ENCODE peak calls at places on chromosomes 1 and 21, in eight cellular contexts. Q, D, H, G, V, U, X and W are unnamed samples.

GRCh38 chr1:169604781-169605560 is 18.7 kb upstream of the F5 start:
- DNase-seq in Q (no peak), D (no peak), H (no peak), G (peak), V (no peak), U (no peak), X (no peak), W (no peak)

GRCh38 chr1:40841602-40842001 is 20.6 kb downstream of the CITED4 start:
- DNase-seq in Q (no peak), D (no peak), H (no peak), G (no peak), V (no peak), U (no peak), X (no peak), W (no peak)

GRCh38 chr21:32726742-32727477 is 903 bp downstream of the SYNJ1 start:
- DNase-seq in Q (no peak), D (no peak), H (peak), G (no peak), V (peak), U (no peak), X (no peak), W (no peak)

GRCh38 chr1:56715161-56715560 is 70.0 kb downstream of the PRKAA2 start:
- DNase-seq in Q (no peak), D (no peak), H (peak), G (no peak), V (no peak), U (no peak), X (no peak), W (no peak)

GRCh38 chr1:168227620-168228019 is 1.8 kb downstream of the SFT2D2 start:
- DNase-seq in Q (no peak), D (no peak), H (peak), G (no peak), V (no peak), U (no peak), X (no peak), W (no peak)

GRCh38 chr1:23910144-23910543 is 3.0 kb downstream of the CNR2 start:
- DNase-seq in Q (no peak), D (no peak), H (no peak), G (no peak), V (no peak), U (no peak), X (no peak), W (no peak)

GRCh38 chr1:183995322-183996035 is 42.0 kb downstream of the COLGALT2 start:
- DNase-seq in Q (no peak), D (no peak), H (no peak), G (peak), V (peak), U (no peak), X (no peak), W (no peak)

GRCh38 chr21:46402421-46402820 is 56.3 kb upstream of the DIP2A start:
- DNase-seq in Q (no peak), D (no peak), H (no peak), G (no peak), V (no peak), U (no peak), X (no peak), W (no peak)

GRCh38 chr1:20739225-20739624 is 6.7 kb upstream of the SH2D5 start:
- DNase-seq in Q (no peak), D (no peak), H (peak), G (no peak), V (peak), U (no peak), X (no peak), W (peak)

GRCh38 chr1:213988639-213989070 is 882 bp downstream of the PROX1 start:
- DNase-seq in Q (no peak), D (no peak), H (peak), G (no peak), V (no peak), U (no peak), X (no peak), W (no peak)

GRCh38 chr21:34885636-34886553 is 163.2 kb downstream of the RUNX1 start:
- DNase-seq in Q (no peak), D (no peak), H (no peak), G (no peak), V (peak), U (no peak), X (no peak), W (no peak)

GRCh38 chr21:35565204-35565611 is 495.1 kb downstream of the SETD4 start:
- DNase-seq in Q (peak), D (no peak), H (peak), G (no peak), V (peak), U (peak), X (no peak), W (no peak)

GRCh38 chr1:150683914-150684313 is 13.0 kb downstream of the GOLPH3L start:
- DNase-seq in Q (no peak), D (no peak), H (no peak), G (no peak), V (no peak), U (no peak), X (no peak), W (no peak)

GRCh38 chr1:154659823-154660592 is 52.0 kb upstream of the ADAR start:
- DNase-seq in Q (no peak), D (no peak), H (no peak), G (no peak), V (no peak), U (no peak), X (no peak), W (no peak)

DNA sequence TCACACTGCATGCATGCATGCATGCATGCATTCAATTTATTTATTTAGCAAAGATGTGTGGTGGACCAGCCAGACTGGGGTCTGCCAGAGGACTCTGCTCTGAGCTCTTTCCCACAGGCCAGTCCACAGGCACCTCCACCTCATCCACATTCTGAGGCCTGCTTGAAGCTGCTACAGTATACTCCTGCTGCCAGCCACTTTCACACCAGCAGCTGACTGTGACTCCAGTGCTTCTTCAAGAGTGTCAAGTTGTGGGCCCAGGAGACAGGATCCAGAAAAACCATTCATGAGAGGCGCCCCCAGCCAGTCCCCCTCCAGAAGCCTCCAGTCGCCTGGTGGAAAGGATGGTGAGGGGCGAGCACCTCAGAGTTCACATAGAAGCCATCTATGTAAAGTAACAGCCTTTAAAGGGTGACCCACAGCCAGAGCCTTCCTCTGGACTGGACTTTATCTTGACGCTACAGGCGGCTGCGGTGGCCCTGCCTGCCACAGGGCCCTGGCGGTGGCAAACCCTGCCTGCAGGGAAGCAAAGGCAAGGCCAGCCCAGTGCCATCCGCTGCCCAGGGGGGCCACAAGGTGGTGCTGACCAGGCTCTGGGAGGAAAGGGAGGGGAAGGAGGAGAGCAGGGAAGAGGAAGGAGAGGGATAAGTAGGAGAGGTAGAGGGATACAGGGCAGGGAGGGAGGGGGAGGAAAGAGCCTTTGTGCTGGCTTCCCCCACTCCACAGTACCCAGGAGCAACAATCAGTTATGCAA is 30.7 kb downstream of the SSBP3 start:
- DNase-seq in Q (no peak), D (no peak), H (no peak), G (no peak), V (no peak), U (no peak), X (no peak), W (no peak)
- TF ChIP-seq CTCF in Q (no peak), D (no peak), H (no peak), G (no peak), V (no peak), U (no peak), X (no peak), W (no peak)

GRCh38 chr21:20045197-20045596 is 953.0 kb upstream of the NCAM2 start:
- DNase-seq in Q (no peak), D (no peak), H (no peak), G (no peak), V (no peak), U (no peak), X (no peak), W (no peak)

GRCh38 chr21:20040768-20041167 is 957.4 kb upstream of the NCAM2 start:
- DNase-seq in Q (no peak), D (no peak), H (no peak), G (no peak), V (peak), U (no peak), X (no peak), W (no peak)
- TF ChIP-seq CTCF in Q (no peak), D (no peak), H (no peak), G (no peak), V (no peak), U (no peak), X (no peak), W (no peak)

GRCh38 chr1:156973464-156973863 is 53.0 kb downstream of the LRRC71 start:
- DNase-seq in Q (no peak), D (no peak), H (no peak), G (no peak), V (no peak), U (no peak), X (no peak), W (no peak)

GRCh38 chr1:156964431-156964830 is 44.0 kb downstream of the LRRC71 start:
- DNase-seq in Q (no peak), D (no peak), H (peak), G (no peak), V (no peak), U (no peak), X (no peak), W (no peak)

GRCh38 chr1:156969496-156969895 is 49.1 kb downstream of the LRRC71 start:
- DNase-seq in Q (no peak), D (no peak), H (no peak), G (no peak), V (no peak), U (no peak), X (no peak), W (no peak)

GRCh38 chr1:156975084-156975483 is 54.7 kb downstream of the LRRC71 start:
- DNase-seq in Q (no peak), D (no peak), H (no peak), G (no peak), V (no peak), U (no peak), X (no peak), W (no peak)

GRCh38 chr1:156970017-156970416 is 49.6 kb downstream of the LRRC71 start:
- DNase-seq in Q (no peak), D (no peak), H (peak), G (no peak), V (peak), U (no peak), X (no peak), W (no peak)
- TF ChIP-seq CTCF in Q (peak), D (no peak), H (peak), G (no peak), V (peak), U (no peak), X (no peak), W (no peak)

DNA sequence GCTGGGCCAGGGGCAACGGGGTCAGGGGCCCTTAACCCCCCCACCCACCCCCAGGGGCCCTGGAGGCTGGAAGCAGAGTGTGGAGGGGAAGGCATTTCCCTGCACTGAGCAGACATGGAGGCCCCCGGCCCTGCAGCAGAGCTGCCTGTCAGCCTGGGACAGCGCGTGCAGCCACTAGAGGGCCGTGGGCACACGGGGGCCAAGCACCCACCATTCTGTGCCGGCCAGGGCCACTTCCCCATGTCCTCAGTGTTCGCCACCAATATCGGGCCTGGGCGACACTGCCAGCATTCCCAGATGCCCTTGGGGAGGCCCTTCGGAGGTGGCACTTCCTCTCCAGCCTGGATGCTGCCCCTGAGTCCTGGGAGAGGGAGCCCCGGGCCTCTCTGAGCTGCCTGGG is 23.2 kb upstream of the ARHGEF16 start:
- DNase-seq in Q (no peak), D (no peak), H (no peak), G (no peak), V (no peak), U (no peak), X (no peak), W (no peak)
- TF ChIP-seq CTCF in Q (peak), D (no peak), H (peak), G (no peak), V (peak), U (peak), X (peak), W (peak)

GRCh38 chr21:37751268-37751975 is 164.8 kb downstream of the KCNJ6 start:
- DNase-seq in Q (no peak), D (no peak), H (no peak), G (no peak), V (peak), U (no peak), X (no peak), W (no peak)

GRCh38 chr21:37742532-37742931 is 173.7 kb downstream of the KCNJ6 start:
- DNase-seq in Q (no peak), D (no peak), H (no peak), G (no peak), V (no peak), U (no peak), X (no peak), W (no peak)

GRCh38 chr21:37749132-37749531 is 167.1 kb downstream of the KCNJ6 start:
- DNase-seq in Q (no peak), D (no peak), H (no peak), G (no peak), V (no peak), U (no peak), X (no peak), W (no peak)

GRCh38 chr21:37748351-37748750 is 167.9 kb downstream of the KCNJ6 start:
- DNase-seq in Q (no peak), D (no peak), H (no peak), G (no peak), V (no peak), U (no peak), X (no peak), W (no peak)

DNA sequence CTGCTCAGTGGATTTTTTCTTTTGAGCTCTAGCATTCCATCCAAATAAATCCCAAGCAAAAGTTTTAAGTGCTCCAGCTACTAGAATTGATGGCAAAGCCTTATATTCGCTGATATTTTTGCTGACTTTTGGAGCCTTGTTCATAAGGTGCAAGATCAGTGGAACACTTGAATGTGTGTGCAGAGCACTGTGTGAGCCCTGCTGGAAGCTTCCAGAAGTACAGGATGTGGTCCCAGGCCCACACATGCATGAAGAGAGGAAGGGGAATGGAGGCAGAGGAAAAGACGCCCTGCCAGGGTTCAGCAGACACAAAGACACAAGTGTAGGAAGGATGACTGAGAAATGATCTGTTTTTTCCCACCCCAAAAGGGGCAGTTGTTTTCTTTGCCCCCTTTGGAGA is 169.4 kb downstream of the KCNJ6 start:
- DNase-seq in Q (no peak), D (no peak), H (no peak), G (no peak), V (no peak), U (no peak), X (no peak), W (no peak)
- TF ChIP-seq CTCF in Q (peak), D (no peak), H (no peak), G (no peak), V (no peak), U (no peak), X (no peak), W (no peak)

DNA sequence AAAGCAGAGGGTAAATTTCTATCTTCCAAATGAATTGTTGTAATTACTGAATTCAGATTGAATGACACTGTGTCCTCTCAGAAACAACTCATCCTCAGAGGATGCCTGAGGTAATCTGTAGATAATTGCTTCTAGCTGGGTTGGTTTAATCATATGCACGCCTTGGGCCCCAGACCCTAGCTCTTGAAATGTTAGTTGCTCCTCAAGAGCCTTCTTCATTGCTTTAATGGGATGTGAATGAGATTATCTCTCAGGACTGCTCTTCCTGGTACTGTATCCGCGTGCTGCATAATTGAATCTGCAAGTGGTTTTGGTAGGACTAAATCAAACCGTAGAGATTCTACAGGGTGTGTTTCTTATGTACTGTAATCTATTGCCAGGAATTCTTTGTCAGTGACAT is 569.3 kb upstream of the NEGR1 start:
- DNase-seq in Q (no peak), D (no peak), H (no peak), G (no peak), V (no peak), U (no peak), X (no peak), W (no peak)
- TF ChIP-seq CTCF in Q (no peak), D (no peak), H (no peak), G (no peak), V (no peak), U (no peak), X (no peak), W (no peak)

GRCh38 chr1:39508857-39509305 is 17.4 kb downstream of the BMP8A start:
- DNase-seq in Q (no peak), D (no peak), H (no peak), G (no peak), V (peak), U (no peak), X (no peak), W (no peak)
- TF ChIP-seq CTCF in Q (no peak), D (no peak), H (no peak), G (no peak), V (no peak), U (no peak), X (no peak), W (no peak)

GRCh38 chr21:42164064-42164789 is 54.7 kb upstream of the ABCG1 start:
- DNase-seq in Q (no peak), D (peak), H (peak), G (peak), V (peak), U (no peak), X (peak), W (no peak)
- TF ChIP-seq CTCF in Q (no peak), D (peak), H (peak), G (peak), V (peak), U (peak), X (peak), W (peak)

DNA sequence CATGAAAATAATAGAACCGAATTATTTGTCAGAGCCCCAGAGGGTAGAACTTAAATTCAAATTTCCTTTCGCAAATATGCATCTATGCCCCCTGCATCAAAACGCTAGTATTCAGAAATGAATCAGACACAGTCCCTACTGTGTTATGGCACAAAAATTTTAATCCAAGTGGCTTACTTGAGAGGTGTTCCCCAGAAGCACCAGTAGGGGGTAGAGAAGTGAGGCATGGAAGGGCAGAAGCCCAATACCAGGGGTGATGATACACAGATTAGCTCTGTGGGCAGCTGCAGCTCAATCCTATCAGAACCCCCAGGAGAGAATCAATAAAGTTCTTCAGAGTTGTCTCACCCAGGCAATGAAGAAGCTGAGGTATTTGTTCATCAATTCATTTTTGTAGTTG is 342.2 kb downstream of the OMA1 start:
- DNase-seq in Q (no peak), D (no peak), H (no peak), G (no peak), V (no peak), U (no peak), X (no peak), W (no peak)
- TF ChIP-seq CTCF in Q (no peak), D (no peak), H (peak), G (no peak), V (no peak), U (peak), X (no peak), W (no peak)